ENCODE peak calls at places on chromosomes 2 and 18, in ten cellular contexts. Y, G, F, Q, K, H, V, L, E and Z are unnamed samples.

GRCh38 chr18:10049721-10050120 is 135.9 kb downstream of the VAPA start:
- DNase-seq in E (no peak), G (no peak), K (no peak), Y (no peak), Q (peak), H (no peak), F (peak), V (no peak), L (no peak), Z (peak)

GRCh38 chr2:134783912-134784311 is 54.5 kb upstream of the ACMSD start:
- DNase-seq in Y (no peak), E (no peak), F (no peak), L (no peak), Q (no peak), H (no peak), K (no peak), V (no peak), G (no peak), Z (no peak)

GRCh38 chr2:236684534-236685256 is 115.1 kb downstream of the ACKR3 start:
- DNase-seq in Y (no peak), H (no peak), K (no peak), G (no peak), L (no peak), E (no peak), Q (no peak), V (no peak), F (no peak), Z (no peak)

GRCh38 chr2:143686585-143687164 is 557.5 kb downstream of the ARHGAP15 start:
- DNase-seq in E (no peak), V (no peak), Y (peak), L (no peak), K (no peak), Q (peak), F (no peak), G (no peak), H (peak), Z (peak)

GRCh38 chr2:76193098-76193497 is 482.4 kb upstream of the GCFC2 start:
- DNase-seq in F (no peak), K (no peak), H (no peak), G (no peak), V (no peak), L (no peak), Y (no peak), Q (no peak), E (no peak), Z (no peak)

GRCh38 chr2:234300932-234301823 is 195.7 kb downstream of the ARL4C start:
- DNase-seq in K (no peak), E (no peak), H (no peak), F (no peak), V (no peak), Y (no peak), G (no peak), Q (no peak), L (no peak), Z (no peak)

GRCh38 chr2:3162442-3163077 is 215.1 kb downstream of the EIPR1 start:
- DNase-seq in E (no peak), F (no peak), L (no peak), Q (no peak), G (no peak), V (no peak), H (no peak), Y (no peak), K (no peak), Z (no peak)

GRCh38 chr2:156626931-156627330 is 190.8 kb downstream of the GPD2 start:
- DNase-seq in L (no peak), K (no peak), E (no peak), Q (no peak), Y (no peak), V (no peak), F (no peak), H (no peak), G (no peak), Z (no peak)

DNA sequence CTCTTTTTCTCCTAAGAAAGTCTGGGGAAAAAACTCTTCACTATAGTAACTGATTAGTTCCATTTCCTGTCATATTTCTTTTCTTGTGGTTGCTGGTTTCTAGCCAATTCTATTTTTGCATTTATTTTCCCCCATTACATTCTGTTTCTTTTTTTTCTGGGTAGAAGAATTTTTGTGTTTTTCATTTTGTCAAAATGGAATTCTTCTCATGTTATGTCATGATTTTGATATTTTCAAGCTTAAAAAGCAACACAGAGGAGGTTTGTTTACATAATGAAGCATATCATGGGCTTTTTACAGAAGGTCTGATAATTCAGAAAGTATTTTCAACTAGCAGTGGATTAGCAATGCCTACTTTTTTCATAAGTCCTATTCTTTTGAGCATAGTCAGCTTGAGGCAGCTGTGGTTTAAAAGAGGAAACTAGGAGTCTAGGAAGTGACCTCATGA is 102.0 kb downstream of the MAP2 start:
- DNase-seq in H (peak), V (no peak), E (no peak), Q (peak), Y (peak), L (no peak), G (no peak), F (no peak), K (no peak), Z (peak)
- H3K4me3 ChIP-seq in H (no peak), V (no peak), E (peak), Q (no peak), Y (no peak), L (no peak), G (no peak), F (no peak), K (peak), Z (peak)

GRCh38 chr2:225019100-225019499 is 23.2 kb downstream of the DOCK10 start:
- DNase-seq in H (no peak), F (no peak), Y (no peak), G (no peak), Q (no peak), E (no peak), K (no peak), V (no peak), L (no peak), Z (no peak)

GRCh38 chr2:225017098-225017685 is 25.1 kb downstream of the DOCK10 start:
- DNase-seq in Y (no peak), H (no peak), L (no peak), E (no peak), G (no peak), F (no peak), Q (no peak), V (no peak), K (no peak), Z (no peak)

GRCh38 chr2:225013432-225014048 is 28.7 kb downstream of the DOCK10 start:
- DNase-seq in H (no peak), V (no peak), G (no peak), Y (peak), E (no peak), K (no peak), L (no peak), F (no peak), Q (no peak), Z (no peak)

GRCh38 chr2:225020157-225020864 is 22.0 kb downstream of the DOCK10 start:
- DNase-seq in Q (no peak), Y (no peak), E (no peak), K (no peak), L (no peak), V (no peak), G (no peak), F (no peak), H (no peak), Z (no peak)

GRCh38 chr2:225017713-225018112 is 24.6 kb downstream of the DOCK10 start:
- DNase-seq in H (no peak), K (no peak), Y (no peak), F (no peak), L (no peak), G (no peak), E (no peak), Q (no peak), V (no peak), Z (peak)
- TF ChIP-seq CTCF in H (no peak), K (no peak), Y (no peak), F (no peak), L (no peak), G (no peak), E (no peak), Q (peak), V (no peak), Z (peak)

GRCh38 chr2:240437181-240437860 is 1.9 kb downstream of the GPC1 start:
- DNase-seq in H (no peak), F (no peak), G (no peak), K (no peak), Y (no peak), Q (no peak), E (peak), V (peak), L (peak), Z (no peak)
- H3K4me3 ChIP-seq in H (peak), F (peak), G (no peak), K (peak), Y (peak), Q (peak), E (peak), V (no peak), L (peak), Z (peak)

GRCh38 chr2:231488331-231488730 is 24.0 kb upstream of the NCL start:
- DNase-seq in K (no peak), F (no peak), G (no peak), Q (no peak), L (no peak), Y (no peak), H (no peak), V (no peak), E (no peak), Z (no peak)

GRCh38 chr2:231487197-231487596 is 22.9 kb upstream of the NCL start:
- DNase-seq in L (no peak), F (no peak), V (no peak), Y (no peak), E (no peak), G (no peak), K (no peak), H (no peak), Q (no peak), Z (no peak)

GRCh38 chr2:231494669-231495068 is 30.4 kb upstream of the NCL start:
- DNase-seq in E (no peak), V (no peak), F (no peak), L (no peak), Q (no peak), G (no peak), Y (no peak), K (no peak), H (no peak), Z (no peak)

GRCh38 chr2:231490801-231491200 is 26.5 kb upstream of the NCL start:
- DNase-seq in Y (no peak), G (no peak), F (no peak), L (no peak), H (no peak), V (no peak), E (no peak), K (no peak), Q (no peak), Z (no peak)

GRCh38 chr2:231489990-231490389 is 25.7 kb upstream of the NCL start:
- DNase-seq in Y (peak), V (no peak), L (no peak), E (no peak), F (no peak), K (no peak), H (no peak), Q (no peak), G (no peak), Z (no peak)
- TF ChIP-seq CTCF in Y (peak), V (no peak), L (no peak), E (no peak), F (no peak), K (no peak), H (peak), Q (peak), G (no peak), Z (peak)

DNA sequence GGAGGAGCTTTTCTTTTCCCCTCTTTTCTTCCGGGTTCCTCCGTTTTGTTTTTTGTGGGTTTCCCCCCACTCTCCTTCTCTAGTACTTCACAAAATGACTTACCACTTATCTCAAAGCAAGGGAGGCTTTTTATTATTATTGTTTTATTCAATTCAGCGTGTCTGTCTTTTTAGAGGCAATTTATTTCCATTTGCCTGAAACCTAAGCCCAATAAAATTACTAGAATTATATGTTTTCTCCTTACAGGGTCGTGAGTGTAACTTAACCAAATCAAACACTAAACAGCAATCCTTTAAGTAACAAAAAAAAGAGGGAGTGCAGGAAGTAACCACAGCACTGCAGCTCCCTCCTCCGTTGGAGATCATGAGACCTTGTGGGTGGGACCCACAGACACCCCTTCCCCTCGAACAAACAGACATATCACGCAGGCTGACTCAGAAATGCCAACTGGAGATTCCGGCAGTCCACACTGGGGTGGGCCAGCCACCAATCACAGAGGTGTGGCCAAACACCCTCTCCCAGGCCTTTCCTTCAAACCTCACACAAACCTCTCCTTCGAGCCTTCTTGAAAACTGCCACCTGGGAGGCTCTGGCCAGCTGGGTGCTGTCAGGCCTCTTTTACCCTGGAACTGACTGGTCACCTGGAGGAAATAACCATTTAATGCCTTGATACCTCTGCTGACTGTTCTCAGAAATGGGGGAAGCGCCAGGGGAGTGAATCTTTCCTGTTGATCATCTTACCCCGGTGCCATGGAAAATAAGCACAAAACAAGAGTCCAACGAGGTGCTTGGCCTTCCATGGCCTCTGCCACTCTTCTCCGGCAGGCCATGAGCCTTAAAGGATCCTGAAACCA is 207.1 kb upstream of the SMAD2 start:
- DNase-seq in G (no peak), H (peak), L (no peak), Q (no peak), Y (no peak), F (peak), V (peak), E (no peak), K (no peak), Z (no peak)
- H3K4me3 ChIP-seq in G (no peak), H (peak), L (peak), Q (no peak), Y (no peak), F (peak), V (no peak), E (peak), K (peak), Z (no peak)